ENCODE peak calls at places on chromosomes 4 and X, in five cellular contexts. K is EL; M is stimulated activated CD8-positive, alpha-beta memory T cell treated with anti-CD3 and anti-CD28 coated beads, Interleukin-4, amount 100 ng/mL, for 4 hours; Y is GM04503; T is LoVo. V is an unnamed sample.

GRCh38 chr4:60042941-60043340 is 1157.2 kb upstream of the ADGRL3 start:
- DNase-seq in Y (no peak), M (no peak), T (no peak), K (no peak), V (no peak)

GRCh38 chr4:81030061-81030616 is 369 bp upstream of the BMP3 start:
- DNase-seq in T (no peak), Y (no peak), M (no peak), K (no peak), V (peak; percentile 48)

GRCh38 chr4:121061861-121062260 is 10.5 kb downstream of the NDNF start:
- DNase-seq in K (no peak), M (no peak), Y (no peak), T (no peak), V (no peak)

GRCh38 chrX:108527724-108528123 is 88.1 kb downstream of the COL4A5 start:
- DNase-seq in M (no peak), K (no peak), T (no peak), Y (no peak), V (no peak)

GRCh38 chr4:104408893-104409292 is 85.8 kb downstream of the CXXC4 start:
- DNase-seq in Y (no peak), M (no peak), T (no peak), K (no peak), V (no peak)

GRCh38 chrX:40097101-40097491 is 662 bp downstream of the BCOR start:
- DNase-seq in T (no peak), K (no peak), M (no peak), Y (no peak), V (no peak)

GRCh38 chr4:183493246-183493645 is 11.6 kb upstream of the ING2 start:
- DNase-seq in Y (no peak), M (no peak), T (no peak), K (no peak), V (no peak)

GRCh38 chrX:10904220-10904619 is 206.9 kb upstream of the HCCS start:
- DNase-seq in M (no peak), T (no peak), Y (no peak), K (peak; percentile 53), V (no peak)

GRCh38 chr4:17921451-17921850 is 100.1 kb downstream of the LCORL start:
- DNase-seq in Y (no peak), K (no peak), T (no peak), M (no peak), V (no peak)

GRCh38 chrX:17990542-17990941 is 129.4 kb upstream of the RAI2 start:
- DNase-seq in M (no peak), Y (no peak), K (peak; percentile 0), T (no peak), V (no peak)

GRCh38 chrX:16786791-16787735 is 797 bp downstream of the TXLNG start:
- DNase-seq in T (no peak), Y (no peak), M (no peak), K (peak; percentile 10), V (peak; percentile 11)

GRCh38 chr4:87046111-87046510 is 111.3 kb downstream of the AFF1 start:
- DNase-seq in T (no peak), K (no peak), M (no peak), Y (no peak), V (no peak)

GRCh38 chr4:89496851-89497250 is 189.3 kb upstream of the GPRIN3 start:
- DNase-seq in Y (no peak), T (no peak), M (no peak), K (no peak), V (no peak)

GRCh38 chr4:986428-986948 is 356 bp upstream of the IDUA start:
- DNase-seq in K (no peak), M (no peak), T (no peak), Y (no peak), V (no peak)

GRCh38 chrX:47218920-47219815 is 687 bp downstream of the CDK16 start:
- DNase-seq in T (no peak), M (no peak), K (peak; percentile 12), Y (no peak), V (peak; percentile 17)

V was measured in PC-9.